ENCODE peak calls at places on chromosomes 3 and 15, in eight cellular contexts. U is cardiac muscle cell, G is heart left ventricle, R is fibroblast of mammary gland, S is fibroblast of lung, F is GM12865, V is choroid plexus epithelial cell, M is astrocyte of the spinal cord. Q is an unnamed sample.

GRCh38 chr3:149180057-149180573 is 41.5 kb downstream of the CP start:
- DNase-seq in U (no peak), G (peak; percentile 79), R (peak; percentile 100), S (peak; percentile 100), F (no peak), V (peak; percentile 99), M (peak; percentile 97), Q (peak; percentile 100)

GRCh38 chr3:16132190-16132589 is 42.3 kb upstream of the GALNT15 start:
- DNase-seq in U (no peak), G (no peak), R (no peak), S (no peak), F (no peak), V (no peak), M (no peak), Q (no peak)

GRCh38 chr3:128788268-128788869 is 62.4 kb downstream of the RAB7A start:
- DNase-seq in U (no peak), G (no peak), R (no peak), S (no peak), F (no peak), V (no peak), M (no peak), Q (no peak)

GRCh38 chr15:79294075-79294474 is 11.6 kb downstream of the ANKRD34C start:
- DNase-seq in U (peak; percentile 43), G (no peak), R (no peak), S (no peak), F (no peak), V (no peak), M (no peak), Q (no peak)

GRCh38 chr15:66124626-66125025 is 128.9 kb downstream of the MEGF11 start:
- DNase-seq in U (no peak), G (no peak), R (no peak), S (no peak), F (no peak), V (no peak), M (no peak), Q (no peak)

GRCh38 chr3:195546130-195546560 is 3.0 kb upstream of the PPP1R2 start:
- DNase-seq in U (no peak), G (peak; percentile 34), R (peak; percentile 92), S (peak; percentile 84), F (no peak), V (peak; percentile 65), M (peak; percentile 87), Q (peak; percentile 81)

GRCh38 chr3:4416961-4417360 is 50.1 kb downstream of the SUMF1 start:
- DNase-seq in U (no peak), G (no peak), R (peak; percentile 96), S (peak; percentile 88), F (no peak), V (peak; percentile 89), M (peak; percentile 93), Q (peak; percentile 67)

GRCh38 chr3:177452487-177452886 is 255.2 kb upstream of the TBL1XR1 start:
- DNase-seq in U (no peak), G (no peak), R (peak; percentile 94), S (peak; percentile 83), F (no peak), V (peak; percentile 97), M (peak; percentile 93), Q (peak; percentile 77)

GRCh38 chr3:16143870-16144568 is 30.5 kb upstream of the GALNT15 start:
- DNase-seq in U (no peak), G (no peak), R (no peak), S (no peak), F (no peak), V (no peak), M (no peak), Q (no peak)

GRCh38 chr3:30779686-30780287 is 114.7 kb downstream of the GADL1 start:
- DNase-seq in U (peak; percentile 41), G (no peak), R (peak; percentile 47), S (peak; percentile 47), F (peak; percentile 25), V (peak; percentile 61), M (no peak), Q (no peak)

GRCh38 chr15:40054056-40054745 is 15.2 kb upstream of the SRP14 start:
- DNase-seq in U (no peak), G (no peak), R (no peak), S (no peak), F (peak; percentile 67), V (no peak), M (peak; percentile 20), Q (no peak)

GRCh38 chr15:56371495-56372147 is 6.4 kb downstream of the TEX9 start:
- DNase-seq in U (no peak), G (no peak), R (no peak), S (no peak), F (peak; percentile 88), V (no peak), M (no peak), Q (no peak)

GRCh38 chr3:170636609-170637008 is 50.7 kb upstream of the SLC7A14 start:
- DNase-seq in U (no peak), G (no peak), R (no peak), S (no peak), F (no peak), V (no peak), M (no peak), Q (no peak)

GRCh38 chr3:183108002-183108449 is 8.7 kb upstream of the MCCC1 start:
- DNase-seq in U (no peak), G (no peak), R (peak; percentile 25), S (peak; percentile 37), F (no peak), V (peak; percentile 38), M (no peak), Q (no peak)

GRCh38 chr3:128712848-128713247 is 13.1 kb upstream of the RAB7A start:
- DNase-seq in U (no peak), G (no peak), R (no peak), S (no peak), F (no peak), V (no peak), M (no peak), Q (no peak)

GRCh38 chr15:90307661-90308060 is 42.2 kb downstream of the NGRN start:
- DNase-seq in U (no peak), G (no peak), R (no peak), S (no peak), F (no peak), V (no peak), M (no peak), Q (no peak)

GRCh38 chr3:61066800-61067199 is 184.5 kb downstream of the FHIT start:
- DNase-seq in U (no peak), G (no peak), R (no peak), S (no peak), F (peak; percentile 8), V (no peak), M (no peak), Q (no peak)

GRCh38 chr3:167102071-167102470 is 278.0 kb downstream of the ZBBX start:
- DNase-seq in U (no peak), G (no peak), R (peak; percentile 5), S (no peak), F (peak; percentile 14), V (no peak), M (no peak), Q (no peak)

GRCh38 chr3:8848696-8849131 is 79.3 kb upstream of the OXTR start:
- DNase-seq in U (no peak), G (no peak), R (peak; percentile 42), S (peak; percentile 43), F (no peak), V (peak; percentile 89), M (peak; percentile 84), Q (no peak)

GRCh38 chr3:114775395-114775794 is 371.7 kb downstream of the ZBTB20 start:
- DNase-seq in U (no peak), G (no peak), R (peak; percentile 70), S (peak; percentile 58), F (no peak), V (peak; percentile 60), M (peak; percentile 44), Q (no peak)

GRCh38 chr15:23877502-23878412 is 190.7 kb upstream of the NDN start:
- DNase-seq in U (peak; percentile 81), G (peak; percentile 23), R (peak; percentile 12), S (peak; percentile 14), F (peak; percentile 4), V (no peak), M (no peak), Q (no peak)
- TF ChIP-seq CTCF in U (peak; percentile 38), G (peak; percentile 38), R (peak; percentile 39), S (no peak), F (peak; percentile 14), V (peak; percentile 24), M (peak; percentile 51), Q (peak; percentile 53)

GRCh38 chr3:147661916-147662315 is 252.8 kb downstream of the ZIC1 start:
- DNase-seq in U (no peak), G (no peak), R (no peak), S (no peak), F (no peak), V (no peak), M (no peak), Q (no peak)
- H3K4me3 ChIP-seq in U (no peak overlapping the region), G (no peak overlapping the region), R (no peak overlapping the region), S (no peak overlapping the region), F (no peak overlapping the region), V (no peak overlapping the region), M (no peak overlapping the region), Q (no peak overlapping the region)

GRCh38 chr3:101072299-101072698 is 79.1 kb upstream of the ABI3BP start:
- DNase-seq in U (no peak), G (no peak), R (peak; percentile 46), S (no peak), F (no peak), V (peak; percentile 49), M (peak; percentile 27), Q (peak; percentile 71)
- TF ChIP-seq CTCF in U (no peak), G (no peak), R (no peak), S (no peak), F (no peak), V (no peak), M (no peak), Q (no peak)

GRCh38 chr3:53137835-53138446 is 7.7 kb upstream of the RFT1 start:
- DNase-seq in U (no peak), G (no peak), R (peak; percentile 64), S (peak; percentile 26), F (no peak), V (peak; percentile 21), M (no peak), Q (no peak)

GRCh38 chr3:53137221-53137620 is 7.0 kb upstream of the RFT1 start:
- DNase-seq in U (no peak), G (no peak), R (no peak), S (no peak), F (peak; percentile 26), V (no peak), M (no peak), Q (no peak)

GRCh38 chr3:53131136-53131495 is 881 bp upstream of the RFT1 start:
- DNase-seq in U (no peak), G (no peak), R (no peak), S (no peak), F (no peak), V (no peak), M (no peak), Q (no peak)

GRCh38 chr3:53132347-53132746 is 2.1 kb upstream of the RFT1 start:
- DNase-seq in U (no peak), G (no peak), R (no peak), S (no peak), F (no peak), V (no peak), M (no peak), Q (no peak)

DNA sequence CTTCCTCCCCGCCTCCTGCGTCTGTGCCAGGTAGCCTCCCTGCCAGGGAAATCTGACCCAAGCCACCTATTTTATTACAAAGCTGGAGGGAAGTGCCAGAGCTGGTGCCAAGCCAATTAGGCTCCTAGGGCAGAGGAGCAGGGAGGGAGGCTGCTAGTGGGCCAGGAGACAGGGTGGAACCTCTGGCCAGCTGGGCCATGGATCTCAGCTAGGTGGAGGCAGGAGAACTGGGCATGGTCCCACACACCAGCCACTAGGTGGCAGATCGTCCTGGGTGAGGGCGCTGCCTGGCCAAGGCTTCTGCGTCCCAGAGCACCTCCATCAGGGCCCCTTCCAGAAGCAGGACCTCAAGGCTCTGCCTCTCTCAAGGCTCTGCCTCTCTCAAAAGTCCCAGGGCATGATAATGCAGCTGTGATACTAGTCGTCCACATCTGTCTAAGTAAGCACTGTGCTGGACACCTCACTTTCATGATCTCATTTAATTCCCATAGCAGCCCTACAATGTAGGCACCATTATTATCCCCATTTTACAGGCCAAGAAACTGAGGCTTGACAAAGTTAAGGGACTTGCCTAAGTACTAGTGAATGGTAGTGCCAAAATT is 4.5 kb upstream of the RFT1 start:
- DNase-seq in U (peak; percentile 75), G (peak; percentile 63), R (peak; percentile 65), S (peak; percentile 74), F (peak; percentile 87), V (peak; percentile 82), M (peak; percentile 63), Q (no peak)
- H3K4me3 ChIP-seq in U (no peak overlapping the region), G (no peak overlapping the region), R (no peak overlapping the region), S (no peak overlapping the region), F (no peak overlapping the region), V (no peak overlapping the region), M (no peak overlapping the region), Q (no peak overlapping the region)